ENCODE peak calls at places on chromosomes 16 and 17, in ten cellular contexts. V, C, P, Z, M, L, X, D, R and E are unnamed samples.

GRCh38 chr16:49924078-49924477 is 68.2 kb upstream of the ZNF423 start:
- DNase-seq in V (no peak), C (no peak), P (no peak), Z (no peak), M (peak; percentile 69), L (no peak), X (no peak), D (no peak), R (no peak), E (peak; percentile 77)

GRCh38 chr17:33653389-33653788 is 360.3 kb upstream of the ASIC2 start:
- DNase-seq in V (no peak), C (no peak), P (no peak), Z (no peak), M (no peak), L (no peak), X (no peak), D (no peak), R (no peak), E (no peak)

GRCh38 chr17:47952181-47953021 is 5.3 kb downstream of the PRR15L start:
- DNase-seq in V (no peak), C (no peak), P (no peak), Z (no peak), M (no peak), L (no peak), X (no peak), D (no peak), R (no peak), E (no peak)

GRCh38 chr16:30947533-30948086 is 1.3 kb upstream of the ORAI3 start:
- DNase-seq in V (no peak), C (no peak), P (no peak), Z (no peak), M (no peak), L (no peak), X (no peak), D (no peak), R (no peak), E (no peak)

GRCh38 chr16:22685162-22685830 is 128.7 kb upstream of the HS3ST2 start:
- DNase-seq in V (no peak), C (no peak), P (no peak), Z (no peak), M (no peak), L (no peak), X (no peak), D (peak; percentile 70), R (no peak), E (peak; percentile 85)

GRCh38 chr16:24988593-24989338 is 26.4 kb downstream of the ARHGAP17 start:
- DNase-seq in V (no peak), C (no peak), P (no peak), Z (no peak), M (peak; percentile 59), L (peak; percentile 79), X (no peak), D (no peak), R (no peak), E (peak; percentile 83)

GRCh38 chr16:15775209-15775608 is 81.6 kb downstream of the MYH11 start:
- DNase-seq in V (no peak), C (no peak), P (no peak), Z (no peak), M (no peak), L (peak; percentile 44), X (no peak), D (no peak), R (no peak), E (no peak)

GRCh38 chr17:46122486-46122871 is 70.8 kb downstream of the KANSL1 start:
- DNase-seq in V (no peak), C (no peak), P (no peak), Z (no peak), M (no peak), L (no peak), X (no peak), D (no peak), R (no peak), E (no peak)

GRCh38 chr16:15573274-15573895 is 69.6 kb downstream of the MARF1 start:
- DNase-seq in V (no peak), C (no peak), P (no peak), Z (no peak), M (no peak), L (no peak), X (no peak), D (no peak), R (no peak), E (no peak)

GRCh38 chr16:12850186-12850585 is 46.5 kb upstream of the CPPED1 start:
- DNase-seq in V (no peak), C (no peak), P (no peak), Z (no peak), M (no peak), L (no peak), X (no peak), D (no peak), R (no peak), E (no peak)

GRCh38 chr17:21293846-21294240 is 9.3 kb downstream of the MAP2K3 start:
- DNase-seq in V (no peak), C (no peak), P (no peak), Z (no peak), M (no peak), L (no peak), X (no peak), D (no peak), R (no peak), E (no peak)

GRCh38 chr17:8965394-8966168 is at the start of gene PIK3R5:
- DNase-seq in V (peak; percentile 93), C (no peak), P (peak; percentile 73), Z (no peak), M (no peak), L (no peak), X (peak; percentile 65), D (peak; percentile 36), R (peak; percentile 67), E (peak; percentile 60)

GRCh38 chr17:55726440-55726839 is 3.8 kb upstream of the TMEM100 start:
- DNase-seq in V (no peak), C (no peak), P (no peak), Z (no peak), M (peak; percentile 47), L (peak; percentile 90), X (no peak), D (peak; percentile 50), R (no peak), E (peak; percentile 61)

GRCh38 chr16:69114346-69114975 is 9.0 kb downstream of the HAS3 start:
- DNase-seq in V (no peak), C (no peak), P (no peak), Z (no peak), M (peak; percentile 15), L (no peak), X (no peak), D (peak; percentile 23), R (no peak), E (no peak)

GRCh38 chr17:17712268-17712924 is 31.1 kb downstream of the RAI1 start:
- DNase-seq in V (peak; percentile 67), C (no peak), P (no peak), Z (no peak), M (peak; percentile 93), L (peak; percentile 76), X (no peak), D (no peak), R (no peak), E (no peak)

GRCh38 chr17:82583720-82584234 is 64.2 kb downstream of the FOXK2 start:
- DNase-seq in V (no peak), C (no peak), P (no peak), Z (no peak), M (no peak), L (no peak), X (no peak), D (no peak), R (no peak), E (no peak)

GRCh38 chr17:39143552-39144093 is 7.8 kb downstream of the PLXDC1 start:
- DNase-seq in V (no peak), C (no peak), P (no peak), Z (no peak), M (no peak), L (no peak), X (no peak), D (peak; percentile 48), R (no peak), E (peak; percentile 33)

GRCh38 chr17:39863918-39864746 is at the start of gene IKZF3:
- DNase-seq in V (no peak), C (no peak), P (peak; percentile 77), Z (no peak), M (no peak), L (peak; percentile 35), X (peak; percentile 66), D (peak; percentile 40), R (peak; percentile 77), E (peak; percentile 64)

GRCh38 chr16:50509521-50510341 is 38.5 kb upstream of the NKD1 start:
- DNase-seq in V (no peak), C (no peak), P (no peak), Z (peak; percentile 3), M (peak; percentile 40), L (peak; percentile 34), X (no peak), D (no peak), R (peak; percentile 57), E (peak; percentile 57)

GRCh38 chr17:73901661-73902415 is 257.6 kb upstream of the SDK2 start:
- DNase-seq in V (no peak), C (no peak), P (peak; percentile 71), Z (no peak), M (no peak), L (peak; percentile 6), X (no peak), D (no peak), R (peak; percentile 41), E (peak; percentile 33)

GRCh38 chr17:74545456-74546230 is at the start of gene CD300C:
- DNase-seq in V (no peak), C (no peak), P (no peak), Z (no peak), M (no peak), L (no peak), X (no peak), D (no peak), R (no peak), E (peak; percentile 24)

GRCh38 chr16:27080870-27081269 is 14.1 kb downstream of the C16orf82 start:
- DNase-seq in V (no peak), C (no peak), P (no peak), Z (no peak), M (no peak), L (peak; percentile 11), X (no peak), D (no peak), R (no peak), E (no peak)

GRCh38 chr17:81428521-81428920 is 33.3 kb downstream of the BAHCC1 start:
- DNase-seq in V (no peak), C (no peak), P (no peak), Z (no peak), M (no peak), L (no peak), X (no peak), D (no peak), R (no peak), E (no peak)

GRCh38 chr16:13435873-13436474 is 484.0 kb upstream of the ERCC4 start:
- DNase-seq in V (no peak), C (no peak), P (no peak), Z (no peak), M (peak; percentile 36), L (no peak), X (no peak), D (no peak), R (peak; percentile 11), E (no peak)

GRCh38 chr17:34154916-34155730 is 100.0 kb upstream of the CCL2 start:
- DNase-seq in V (no peak), C (no peak), P (no peak), Z (no peak), M (no peak), L (no peak), X (no peak), D (no peak), R (no peak), E (no peak)

GRCh38 chr17:77462553-77463497 is 322.1 kb downstream of the SEC14L1 start:
- DNase-seq in V (no peak), C (no peak), P (no peak), Z (no peak), M (no peak), L (no peak), X (no peak), D (no peak), R (no peak), E (no peak)

GRCh38 chr17:38579934-38580333 is 25.8 kb downstream of the SRCIN1 start:
- DNase-seq in V (no peak), C (peak; percentile 49), P (peak; percentile 49), Z (peak; percentile 59), M (peak; percentile 58), L (peak; percentile 66), X (no peak), D (no peak), R (peak; percentile 46), E (peak; percentile 66)

GRCh38 chr16:24174977-24175376 is 81.2 kb upstream of the CACNG3 start:
- DNase-seq in V (no peak), C (no peak), P (no peak), Z (no peak), M (no peak), L (no peak), X (no peak), D (no peak), R (no peak), E (no peak)